ENCODE peak calls at places on chromosomes 12 and 14, in four cellular contexts. P is CD4-positive, CD25-positive, alpha-beta regulatory T cell; A is lower lobe of right lung; G is cardiac muscle cell. W is an unnamed sample.

GRCh38 chr12:119728437-119728730 is 60.5 kb downstream of the PRKAB1 start:
- DNase-seq in P (no peak), A (no peak), G (no peak), W (no peak)

GRCh38 chr12:53510181-53510812 is 3.0 kb upstream of the NPFF start:
- DNase-seq in P (no peak), A (no peak), G (no peak), W (no peak)

GRCh38 chr12:89709994-89710872 is 1.6 kb upstream of the ATP2B1 start:
- DNase-seq in P (peak; percentile 35), A (peak; percentile 78), G (no peak), W (no peak)

GRCh38 chr12:114152890-114153289 is 186.8 kb upstream of the RBM19 start:
- DNase-seq in P (no peak), A (no peak), G (peak; percentile 14), W (no peak)

GRCh38 chr12:79444089-79444488 is 246.7 kb downstream of the PAWR start:
- DNase-seq in P (no peak), A (no peak), G (peak; percentile 54), W (no peak)

GRCh38 chr12:13571035-13571434 is 374.5 kb downstream of the EMP1 start:
- DNase-seq in P (no peak), A (no peak), G (no peak), W (no peak)

GRCh38 chr12:40336573-40337199 is 111.9 kb downstream of the LRRK2 start:
- DNase-seq in P (no peak), A (no peak), G (peak; percentile 21), W (no peak)

GRCh38 chr12:106317406-106318082 is 15.0 kb downstream of the TCP11L2 start:
- DNase-seq in P (no peak), A (no peak), G (no peak), W (no peak)

GRCh38 chr12:28899951-28900350 is 249.1 kb upstream of the FAR2 start:
- DNase-seq in P (no peak), A (no peak), G (no peak), W (no peak)

GRCh38 chr12:6222009-6222702 is 22.0 kb downstream of the CD9 start:
- DNase-seq in P (no peak), A (no peak), G (no peak), W (no peak)

GRCh38 chr12:108312885-108313203 is 26.3 kb downstream of the CMKLR1 start:
- DNase-seq in P (no peak), A (peak; percentile 69), G (peak; percentile 20), W (no peak)

GRCh38 chr14:105852378-105853088 is 326.1 kb downstream of the TMEM121 start:
- DNase-seq in P (no peak), A (peak; percentile 38), G (no peak), W (no peak)

GRCh38 chr14:98711453-98711852 is 560.5 kb downstream of the BCL11B start:
- DNase-seq in P (no peak), A (no peak), G (no peak), W (no peak)

GRCh38 chr14:36068777-36069534 is 107.6 kb downstream of the PTCSC3 start:
- DNase-seq in P (no peak), A (no peak), G (peak; percentile 1), W (no peak)

GRCh38 chr12:65184176-65184857 is 14.9 kb downstream of the LEMD3 start:
- DNase-seq in P (no peak), A (no peak), G (no peak), W (no peak)

GRCh38 chr14:84519836-84520235 is 1010.1 kb upstream of the FLRT2 start:
- DNase-seq in P (no peak), A (no peak), G (no peak), W (no peak)

GRCh38 chr12:106861984-106862894 is 87.8 kb downstream of the RIC8B start:
- DNase-seq in P (no peak), A (no peak), G (peak; percentile 68), W (no peak)

GRCh38 chr12:105351523-105351922 is 21.0 kb downstream of the C12orf75 start:
- DNase-seq in P (no peak), A (no peak), G (no peak), W (no peak)

GRCh38 chr12:90922068-90922743 is 32.8 kb downstream of the CCER1 start:
- DNase-seq in P (no peak), A (no peak), G (peak; percentile 31), W (no peak)

GRCh38 chr12:71071466-71072097 is 86.2 kb downstream of the TSPAN8 start:
- DNase-seq in P (no peak), A (no peak), G (no peak), W (no peak)

GRCh38 chr14:69076341-69076740 is 76.6 kb downstream of the DCAF5 start:
- DNase-seq in P (no peak), A (no peak), G (no peak), W (no peak)

GRCh38 chr14:69072584-69072983 is 80.3 kb downstream of the DCAF5 start:
- DNase-seq in P (no peak), A (no peak), G (no peak), W (no peak)

GRCh38 chr14:69073925-69074324 is 79.0 kb downstream of the DCAF5 start:
- DNase-seq in P (no peak), A (no peak), G (no peak), W (no peak)

GRCh38 chr14:69069020-69069421 is 83.9 kb downstream of the DCAF5 start:
- DNase-seq in P (no peak), A (no peak), G (peak; percentile 44), W (no peak)

GRCh38 chr14:69073429-69073828 is 79.5 kb downstream of the DCAF5 start:
- DNase-seq in P (no peak), A (no peak), G (no peak), W (no peak)
- H3K4me1 ChIP-seq in P (no peaks in the 10 kb centered on the region), A (peaks cover 4% of the 10 kb centered on the region), G (no peaks in the 10 kb centered on the region), W (no peaks in the 10 kb centered on the region)

DNA sequence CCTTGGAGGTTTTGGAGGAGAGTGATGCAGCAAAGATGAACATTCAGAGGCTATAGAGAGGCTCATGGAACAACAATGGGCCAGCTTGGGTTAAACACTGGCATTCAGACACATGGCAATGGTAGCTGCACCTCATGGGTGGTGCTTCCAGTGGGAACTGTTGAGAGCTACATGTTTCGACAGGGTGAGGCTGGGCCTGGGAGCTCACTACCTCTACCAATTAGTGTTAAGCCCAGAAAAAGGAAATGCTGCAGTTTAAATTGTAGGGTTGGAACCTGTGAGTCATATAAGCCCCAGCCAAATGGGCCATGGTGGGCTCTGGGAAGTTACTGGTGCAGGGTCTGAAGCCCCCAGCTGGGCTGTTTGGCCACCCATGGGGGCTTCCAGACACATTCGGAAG is 279.7 kb downstream of the ZFP36L1 start:
- DNase-seq in P (no peak), A (no peak), G (no peak), W (no peak)
- H3K4me1 ChIP-seq in P (peaks cover 5% of the 10 kb centered on the region), A (peaks cover 34% of the 10 kb centered on the region), G (peaks cover 36% of the 10 kb centered on the region), W (no peaks in the 10 kb centered on the region)

GRCh38 chr12:103879878-103880277 is 38.8 kb upstream of the NT5DC3 start:
- DNase-seq in P (no peak), A (no peak), G (no peak), W (no peak)

GRCh38 chr12:103882861-103883596 is 42.0 kb upstream of the NT5DC3 start:
- DNase-seq in P (no peak), A (no peak), G (peak; percentile 19), W (no peak)

GRCh38 chr12:103879048-103879692 is 38.1 kb upstream of the NT5DC3 start:
- DNase-seq in P (no peak), A (no peak), G (no peak), W (no peak)

GRCh38 chr12:103880299-103881142 is 39.5 kb upstream of the NT5DC3 start:
- DNase-seq in P (no peak), A (no peak), G (no peak), W (no peak)

GRCh38 chr12:103881261-103881660 is 40.2 kb upstream of the NT5DC3 start:
- DNase-seq in P (no peak), A (no peak), G (no peak), W (no peak)
- H3K4me1 ChIP-seq in P (peaks cover 5% of the 10 kb centered on the region), A (no peaks in the 10 kb centered on the region), G (no peaks in the 10 kb centered on the region), W (no peaks in the 10 kb centered on the region)

GRCh38 chr14:74980746-74981661 is 21.7 kb upstream of the EIF2B2 start:
- DNase-seq in P (no peak), A (no peak), G (peak; percentile 70), W (no peak)
- H3K4me1 ChIP-seq in P (no peaks in the 10 kb centered on the region), A (peaks cover 4% of the 10 kb centered on the region), G (peaks cover 13% of the 10 kb centered on the region), W (peaks cover 20% of the 10 kb centered on the region)

GRCh38 chr14:104387000-104387384 is 192.6 kb upstream of the C14orf180 start:
- DNase-seq in P (no peak), A (no peak), G (no peak), W (no peak)
- H3K4me1 ChIP-seq in P (peaks cover 35% of the 10 kb centered on the region), A (no peaks in the 10 kb centered on the region), G (peaks cover 4% of the 10 kb centered on the region), W (peaks cover 2% of the 10 kb centered on the region)

GRCh38 chr14:68945585-68946289 is 33.4 kb downstream of the ACTN1 start:
- DNase-seq in P (no peak), A (no peak), G (no peak), W (no peak)
- H3K4me1 ChIP-seq in P (peaks cover 24% of the 10 kb centered on the region), A (peaks cover 87% of the 10 kb centered on the region), G (peaks cover 48% of the 10 kb centered on the region), W (peaks cover 18% of the 10 kb centered on the region)

DNA sequence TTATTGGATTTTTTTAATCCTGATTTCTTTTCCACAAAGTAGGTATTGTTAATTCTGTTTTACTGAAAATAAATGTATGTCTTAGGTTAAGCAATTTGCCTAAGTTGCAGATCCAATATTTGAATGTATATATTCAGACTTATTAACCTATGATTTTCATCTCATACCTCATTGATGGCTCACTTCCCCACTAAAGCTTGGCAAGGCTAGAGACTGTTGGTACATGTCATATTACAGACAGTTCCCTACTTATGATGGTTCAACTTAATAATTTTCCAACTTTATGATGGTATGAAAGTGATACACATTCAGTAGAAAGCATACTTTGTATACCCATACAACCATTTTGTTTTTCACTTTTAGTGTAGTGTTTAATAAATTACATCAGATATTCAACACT is 33.2 kb upstream of the KCNH3 start:
- DNase-seq in P (no peak), A (no peak), G (peak; percentile 17), W (no peak)
- H3K4me1 ChIP-seq in P (no peaks in the 10 kb centered on the region), A (no peaks in the 10 kb centered on the region), G (no peaks in the 10 kb centered on the region), W (no peaks in the 10 kb centered on the region)

DNA sequence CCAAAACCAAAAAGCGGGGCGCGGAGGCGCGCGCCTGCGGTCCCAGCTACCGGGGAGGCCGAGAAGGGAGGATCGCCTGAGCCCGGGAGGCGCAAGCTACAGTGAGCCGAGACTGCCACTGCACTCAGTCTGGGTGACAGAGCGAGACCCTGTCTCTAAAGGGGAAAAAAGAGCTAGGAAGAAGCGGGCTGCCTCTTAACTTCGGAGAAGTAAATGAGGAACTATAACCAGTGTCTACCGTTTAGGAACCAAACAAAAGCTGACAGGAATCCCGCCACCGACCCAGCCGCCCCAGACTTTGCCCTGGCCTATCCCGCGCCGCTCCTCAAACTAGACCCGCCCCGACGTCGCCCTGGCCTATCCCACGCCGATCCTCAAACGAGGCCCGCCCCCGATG is 611 bp upstream of the SIVA1 start:
- DNase-seq in P (no peak), A (no peak), G (no peak), W (no peak)
- H3K4me1 ChIP-seq in P (peaks cover 37% of the 10 kb centered on the region), A (peaks cover 22% of the 10 kb centered on the region), G (peaks cover 8% of the 10 kb centered on the region), W (peaks cover 5% of the 10 kb centered on the region)

DNA sequence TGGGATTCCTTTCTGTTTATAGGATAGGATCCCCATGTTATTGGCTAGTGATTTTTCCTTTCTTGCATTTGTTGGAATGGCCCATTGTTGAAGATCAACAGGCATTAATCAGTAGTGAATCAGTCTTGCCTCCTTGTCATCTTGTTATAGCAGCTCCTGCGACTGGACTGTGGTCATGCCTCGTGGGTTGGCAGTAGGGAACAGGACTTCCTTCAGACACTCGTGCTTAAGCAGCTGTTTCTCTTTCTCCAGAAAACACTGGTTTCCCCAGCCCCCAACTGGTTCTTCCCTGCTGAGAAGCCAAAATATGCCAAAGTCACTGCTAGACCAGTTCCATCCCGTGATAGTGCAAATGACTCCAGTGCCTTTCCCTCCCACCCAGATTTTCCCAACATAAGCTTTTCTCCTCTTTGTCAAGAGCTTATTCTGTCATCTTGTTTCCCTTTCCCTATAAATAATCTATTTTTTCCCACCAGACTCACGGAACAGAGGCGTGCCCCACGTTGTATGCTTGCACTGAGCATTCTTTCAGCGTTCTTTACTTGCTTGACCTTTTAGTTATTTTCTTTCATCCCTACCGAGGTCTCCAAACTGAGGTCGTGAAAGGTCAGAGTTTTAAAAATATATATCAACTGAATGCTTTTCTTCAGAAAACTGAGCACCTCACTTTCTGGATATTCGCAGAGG is 83.5 kb downstream of the SAMD4A start:
- DNase-seq in P (no peak), A (peak; percentile 72), G (peak; percentile 59), W (no peak)
- H3K4me1 ChIP-seq in P (no peaks in the 10 kb centered on the region), A (peaks cover 56% of the 10 kb centered on the region), G (peaks cover 25% of the 10 kb centered on the region), W (peaks cover 6% of the 10 kb centered on the region)

W was measured in iPS DF 6.9.